ENCODE peak calls at places on chromosomes 6 and 20, in six cellular contexts. E is stimulated activated CD8-positive, alpha-beta memory T cell treated with anti-CD3 and anti-CD28 coated beads, Interleukin-4, amount 100 ng/mL, for 48 hours; N is stimulated activated CD4-positive, alpha-beta T cell treated with anti-CD3 and anti-CD28 coated beads, TNF-alpha, amount 100 ng/mL, for 1 hour; F is NCI-H345; Y is omental fat pad; G is fibroblast of lung. X is an unnamed sample.

GRCh38 chr6:128208851-128209580 is 308.2 kb upstream of the THEMIS start:
- DNase-seq in N (no peak), E (no peak), Y (no peak), G (peak; percentile 30), F (no peak), X (peak; percentile 48)

GRCh38 chr20:23253524-23253923 is 97.1 kb upstream of the NXT1 start:
- DNase-seq in E (no peak), N (no peak), F (no peak), Y (no peak), G (no peak), X (no peak)

GRCh38 chr6:11121851-11122250 is 10.3 kb upstream of the ERVFRD-1 start:
- DNase-seq in F (no peak), E (no peak), G (no peak), N (no peak), Y (no peak), X (no peak)

GRCh38 chr6:155495011-155495768 is 39.6 kb upstream of the NOX3 start:
- DNase-seq in E (no peak), N (no peak), G (peak; percentile 94), F (no peak), Y (no peak), X (peak; percentile 65)

GRCh38 chr6:70210462-70210861 is 92.4 kb downstream of the COL9A1 start:
- DNase-seq in E (no peak), Y (no peak), G (peak; percentile 4), F (no peak), N (no peak), X (no peak)

GRCh38 chr6:37323568-37323967 is 30.2 kb upstream of the RNF8 start:
- DNase-seq in Y (no peak), F (peak; percentile 73), G (peak; percentile 67), N (no peak), E (no peak), X (no peak)

GRCh38 chr6:20661721-20662120 is 127.5 kb downstream of the CDKAL1 start:
- DNase-seq in F (peak; percentile 81), N (no peak), E (no peak), Y (no peak), G (peak; percentile 70), X (no peak)

GRCh38 chr6:44925100-44925739 is 402.9 kb upstream of the RUNX2 start:
- DNase-seq in F (peak; percentile 17), G (no peak), N (no peak), E (no peak), Y (no peak), X (peak; percentile 63)

GRCh38 chr6:120965814-120966213 is 368.5 kb downstream of the TBC1D32 start:
- DNase-seq in Y (no peak), G (no peak), N (no peak), E (no peak), F (no peak), X (no peak)

GRCh38 chr6:41917528-41917927 is 3.4 kb downstream of the MED20 start:
- DNase-seq in F (no peak), G (peak; percentile 91), Y (no peak), E (no peak), N (no peak), X (peak; percentile 90)

GRCh38 chr6:53671111-53671510 is 5.6 kb upstream of the KLHL31 start:
- DNase-seq in G (peak; percentile 11), N (no peak), E (no peak), F (no peak), Y (no peak), X (peak; percentile 67)

GRCh38 chr20:14498809-14499208 is 161.4 kb upstream of the FLRT3 start:
- DNase-seq in N (no peak), G (peak; percentile 23), E (no peak), F (peak; percentile 41), Y (no peak), X (no peak)

GRCh38 chr6:35757461-35758123 is 18.8 kb upstream of the CLPSL2 start:
- DNase-seq in F (no peak), Y (no peak), E (no peak), N (no peak), G (peak; percentile 46), X (peak; percentile 49)

X was measured in Daoy.